ENCODE peak calls at places on chromosomes 6 and 20, in six cellular contexts. B, E, V, D, F and Y are unnamed samples.

GRCh38 chr6:142013286-142013685 is 119.4 kb upstream of the GJE1 start:
- DNase-seq in B (peak), E (no peak), V (no peak), D (peak), F (peak), Y (peak)

GRCh38 chr20:32585011-32585518 is at the start of gene NOL4L:
- DNase-seq in B (no peak), E (no peak), V (peak), D (peak), F (no peak), Y (peak)

GRCh38 chr20:2397595-2398145 is 17.0 kb downstream of the TGM6 start:
- DNase-seq in B (no peak), E (no peak), V (no peak), D (no peak), F (no peak), Y (no peak)

GRCh38 chr20:40489886-40490285 is 199.2 kb downstream of the MAFB start:
- DNase-seq in B (peak), E (no peak), V (no peak), D (peak), F (peak), Y (no peak)

GRCh38 chr20:56391596-56392281 is at the start of gene AURKA:
- DNase-seq in B (no peak), E (no peak), V (peak), D (no peak), F (peak), Y (peak)

GRCh38 chr6:160692369-160692959 is 9.6 kb upstream of the PLG start:
- DNase-seq in B (no peak), E (no peak), V (peak), D (no peak), F (no peak), Y (peak)

GRCh38 chr20:16647875-16648597 is 74.8 kb upstream of the KIF16B start:
- DNase-seq in B (no peak), E (no peak), V (no peak), D (no peak), F (no peak), Y (no peak)

GRCh38 chr20:8144282-8145245 is 12.5 kb downstream of the PLCB1 start:
- DNase-seq in B (peak), E (no peak), V (no peak), D (peak), F (peak), Y (peak)

GRCh38 chr6:21240709-21241108 is 352.8 kb upstream of the SOX4 start:
- DNase-seq in B (peak), E (no peak), V (no peak), D (peak), F (no peak), Y (no peak)

GRCh38 chr6:125363360-125364121 is 61.8 kb upstream of the HDDC2 start:
- DNase-seq in B (peak), E (no peak), V (peak), D (peak), F (peak), Y (peak)

GRCh38 chr6:150176152-150176551 is 33.3 kb downstream of the PPP1R14C start:
- DNase-seq in B (no peak), E (no peak), V (no peak), D (no peak), F (no peak), Y (no peak)

GRCh38 chr6:33490198-33490597 is 35.8 kb downstream of the ZBTB9 start:
- DNase-seq in B (no peak), E (no peak), V (peak), D (no peak), F (no peak), Y (no peak)

GRCh38 chr6:1787894-1788293 is 178.2 kb downstream of the FOXC1 start:
- DNase-seq in B (peak), E (no peak), V (no peak), D (peak), F (peak), Y (no peak)

GRCh38 chr6:32692019-32692418 is 25.6 kb upstream of the HLA-DQB1 start:
- DNase-seq in B (no peak), E (peak), V (peak), D (peak), F (no peak), Y (peak)

GRCh38 chr20:33829636-33830035 is 18.5 kb downstream of the CHMP4B start:
- DNase-seq in B (no peak), E (no peak), V (no peak), D (no peak), F (no peak), Y (no peak)

GRCh38 chr6:153129873-153130514 is 1.1 kb downstream of the RGS17 start:
- DNase-seq in B (peak), E (no peak), V (peak), D (peak), F (no peak), Y (no peak)

GRCh38 chr6:167056370-167056769 is 57.2 kb downstream of the CEP43 start:
- DNase-seq in B (peak), E (no peak), V (no peak), D (peak), F (peak), Y (no peak)

GRCh38 chr6:142696689-142697088 is 248.3 kb downstream of the HIVEP2 start:
- DNase-seq in B (no peak), E (no peak), V (no peak), D (no peak), F (no peak), Y (no peak)

GRCh38 chr20:50560867-50561266 is 50.7 kb downstream of the PTPN1 start:
- DNase-seq in B (no peak), E (no peak), V (no peak), D (no peak), F (no peak), Y (no peak)

GRCh38 chr20:50559856-50560623 is 49.9 kb downstream of the PTPN1 start:
- DNase-seq in B (no peak), E (no peak), V (no peak), D (no peak), F (no peak), Y (no peak)

GRCh38 chr20:50557549-50558134 is 47.5 kb downstream of the PTPN1 start:
- DNase-seq in B (no peak), E (no peak), V (no peak), D (no peak), F (no peak), Y (no peak)

GRCh38 chr20:50558483-50558925 is 48.3 kb downstream of the PTPN1 start:
- DNase-seq in B (peak), E (no peak), V (no peak), D (peak), F (peak), Y (no peak)

DNA sequence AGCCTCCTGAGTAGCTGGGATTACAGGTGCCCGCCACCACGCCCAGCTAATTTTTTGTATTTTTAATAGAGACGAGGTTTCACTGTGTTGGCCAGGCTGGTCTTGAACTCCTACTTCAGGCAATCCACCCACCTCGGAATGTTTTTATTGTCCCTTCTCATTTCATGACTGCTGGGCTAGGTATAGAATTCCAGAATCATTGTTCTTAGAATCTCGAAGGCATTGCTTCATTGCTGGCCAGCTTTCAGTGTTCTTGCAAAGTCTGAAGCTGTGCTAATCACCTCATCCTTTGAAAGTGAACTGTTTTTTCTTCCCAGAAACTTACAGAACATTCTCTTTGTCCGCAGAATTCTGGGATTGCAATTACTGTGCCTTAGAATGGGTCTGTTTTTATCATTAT is 49.0 kb downstream of the PTPN1 start:
- DNase-seq in B (no peak), E (no peak), V (no peak), D (peak), F (no peak), Y (no peak)
- H3K27ac ChIP-seq in B (peak), E (no peak), V (no peak), D (no peak), F (no peak), Y (no peak)

GRCh38 chr20:37011147-37011546 is 59.6 kb upstream of the SAMHD1 start:
- DNase-seq in B (no peak), E (no peak), V (no peak), D (no peak), F (no peak), Y (no peak)

GRCh38 chr20:37007898-37008649 is 56.6 kb upstream of the SAMHD1 start:
- DNase-seq in B (peak), E (no peak), V (peak), D (peak), F (peak), Y (no peak)
- H3K27ac ChIP-seq in B (no peak), E (no peak), V (no peak), D (no peak), F (no peak), Y (peak)

GRCh38 chr6:64998173-64998572 is 708.9 kb downstream of the EYS start:
- DNase-seq in B (no peak), E (no peak), V (no peak), D (no peak), F (no peak), Y (no peak)
- H3K27ac ChIP-seq in B (no peak), E (no peak), V (no peak), D (no peak), F (no peak), Y (no peak)

GRCh38 chr20:11158146-11158545 is 484.3 kb upstream of the JAG1 start:
- DNase-seq in B (no peak), E (no peak), V (no peak), D (peak), F (no peak), Y (no peak)
- H3K27ac ChIP-seq in B (no peak), E (no peak), V (no peak), D (no peak), F (no peak), Y (no peak)

DNA sequence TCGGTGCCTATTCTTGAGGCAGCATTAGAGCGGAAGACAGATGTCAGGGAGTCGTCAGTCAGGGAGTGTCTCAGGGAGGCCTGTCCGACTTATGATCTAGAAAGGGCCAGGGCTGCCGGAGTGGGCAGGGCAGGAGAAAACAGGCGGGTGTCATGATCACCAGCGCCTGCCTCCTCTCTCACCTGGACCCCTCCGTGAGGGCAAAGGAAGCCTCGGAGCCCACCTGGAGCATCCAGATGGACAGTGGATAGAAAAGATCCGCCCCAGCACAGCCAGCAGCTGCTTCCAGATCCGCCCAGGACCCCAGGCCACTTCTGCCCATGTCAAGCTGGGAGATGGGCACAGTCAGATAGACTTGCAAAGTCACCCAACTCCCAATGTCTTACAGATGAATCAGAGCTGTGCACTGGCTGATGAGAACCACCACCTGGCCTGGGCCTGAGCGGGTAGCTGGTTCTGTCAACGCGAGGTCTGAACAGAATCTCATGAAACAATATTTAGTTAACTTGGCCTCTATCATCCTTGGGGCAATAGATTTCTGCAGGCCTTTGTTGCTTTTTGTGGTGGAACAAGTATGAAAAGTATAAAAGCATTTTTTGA is 22.2 kb downstream of the PSMG4 start:
- DNase-seq in B (peak), E (no peak), V (no peak), D (peak), F (peak), Y (no peak)
- H3K27ac ChIP-seq in B (peak), E (no peak), V (no peak), D (no peak), F (peak), Y (no peak)

DNA sequence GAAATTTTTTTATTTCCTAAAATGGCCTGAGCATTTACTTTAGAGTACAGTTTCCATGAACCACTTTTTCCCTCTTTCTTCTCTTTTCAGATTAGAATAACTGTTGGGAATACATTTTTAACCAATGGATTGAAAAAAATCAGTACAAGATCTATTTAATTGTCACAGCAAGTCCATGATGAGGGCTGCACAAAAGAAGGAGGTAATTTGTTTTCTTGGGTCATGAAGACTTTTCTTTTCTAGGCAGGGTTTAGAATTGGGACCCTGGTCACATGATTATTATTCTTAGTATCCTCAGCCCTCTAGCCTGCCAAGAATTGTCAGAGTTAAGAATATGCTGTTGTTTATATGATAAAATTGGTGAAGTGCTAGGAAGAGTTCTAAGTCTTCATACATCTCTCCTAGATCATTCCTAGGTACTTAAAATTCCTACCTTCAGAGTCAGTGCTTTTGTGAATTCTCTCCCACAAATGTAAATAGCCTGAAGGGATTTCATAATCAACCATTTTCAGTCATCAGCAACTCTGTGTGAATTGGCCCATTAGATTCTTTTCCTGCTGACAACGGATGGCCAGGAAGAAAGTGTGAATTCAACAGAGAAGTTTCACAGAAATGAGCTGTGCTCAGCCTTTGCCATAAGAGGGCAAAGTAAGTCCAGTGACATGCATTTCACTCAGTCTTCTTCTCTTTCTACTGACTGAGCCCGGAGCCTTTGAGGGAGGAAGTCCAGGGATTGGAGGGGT is 32.4 kb upstream of the TPBG start:
- DNase-seq in B (no peak), E (peak), V (peak), D (peak), F (peak), Y (peak)
- H3K27ac ChIP-seq in B (no peak), E (no peak), V (no peak), D (no peak), F (no peak), Y (no peak)

GRCh38 chr20:4691753-4692152 is 30.0 kb upstream of the PRND start:
- DNase-seq in B (no peak), E (no peak), V (no peak), D (no peak), F (no peak), Y (no peak)
- H3K27ac ChIP-seq in B (no peak), E (no peak), V (no peak), D (no peak), F (no peak), Y (no peak)

GRCh38 chr20:46850896-46851295 is 43.7 kb upstream of the EYA2 start:
- DNase-seq in B (no peak), E (no peak), V (no peak), D (no peak), F (no peak), Y (no peak)

GRCh38 chr20:46849269-46849668 is 45.4 kb upstream of the EYA2 start:
- DNase-seq in B (no peak), E (no peak), V (no peak), D (no peak), F (no peak), Y (no peak)

GRCh38 chr20:46850416-46850815 is 44.2 kb upstream of the EYA2 start:
- DNase-seq in B (no peak), E (no peak), V (peak), D (no peak), F (no peak), Y (no peak)

GRCh38 chr20:46851746-46852145 is 42.9 kb upstream of the EYA2 start:
- DNase-seq in B (no peak), E (no peak), V (no peak), D (no peak), F (no peak), Y (no peak)

GRCh38 chr20:46849751-46850150 is 44.9 kb upstream of the EYA2 start:
- DNase-seq in B (no peak), E (no peak), V (no peak), D (no peak), F (no peak), Y (no peak)
- H3K27ac ChIP-seq in B (no peak), E (no peak), V (peak), D (no peak), F (no peak), Y (no peak)

GRCh38 chr20:19690462-19690861 is 67.6 kb upstream of the RIN2 start:
- DNase-seq in B (no peak), E (no peak), V (no peak), D (peak), F (no peak), Y (no peak)

GRCh38 chr20:19683822-19684221 is 74.2 kb upstream of the RIN2 start:
- DNase-seq in B (no peak), E (no peak), V (no peak), D (no peak), F (no peak), Y (no peak)

GRCh38 chr20:19692100-19692499 is 66.0 kb upstream of the RIN2 start:
- DNase-seq in B (no peak), E (no peak), V (no peak), D (peak), F (peak), Y (no peak)

GRCh38 chr20:19691125-19691524 is 66.9 kb upstream of the RIN2 start:
- DNase-seq in B (no peak), E (no peak), V (peak), D (no peak), F (no peak), Y (no peak)

GRCh38 chr20:19688031-19688806 is 69.8 kb upstream of the RIN2 start:
- DNase-seq in B (peak), E (peak), V (peak), D (peak), F (peak), Y (peak)
- H3K27ac ChIP-seq in B (no peak), E (peak), V (no peak), D (peak), F (no peak), Y (no peak)

GRCh38 chr20:44702776-44703175 is 12.4 kb upstream of the CCN5 start:
- DNase-seq in B (peak), E (no peak), V (peak), D (peak), F (peak), Y (no peak)

GRCh38 chr20:44703183-44703925 is 11.8 kb upstream of the CCN5 start:
- DNase-seq in B (no peak), E (no peak), V (no peak), D (no peak), F (no peak), Y (no peak)

GRCh38 chr20:44705364-44706094 is 9.6 kb upstream of the CCN5 start:
- DNase-seq in B (no peak), E (no peak), V (no peak), D (no peak), F (no peak), Y (no peak)

GRCh38 chr20:44704551-44704971 is 10.6 kb upstream of the CCN5 start:
- DNase-seq in B (no peak), E (no peak), V (no peak), D (peak), F (peak), Y (no peak)

GRCh38 chr20:44703956-44704488 is 11.1 kb upstream of the CCN5 start:
- DNase-seq in B (no peak), E (no peak), V (no peak), D (no peak), F (no peak), Y (no peak)
- H3K27ac ChIP-seq in B (no peak), E (peak), V (no peak), D (no peak), F (no peak), Y (no peak)